ENCODE peak calls at places on chromosomes 1 and 21, in nine cellular contexts. O is uterus; X is tibial nerve; Q is Karpas-422; F is left ventricle myocardium inferior; W is CD4-positive, CD25-positive, alpha-beta regulatory T cell; I is effector memory CD4-positive, alpha-beta T cell; C is cardiac muscle cell; S is neuronal stem cell. N is an unnamed sample. For H3K4me1 and H3K27me3, the result is how much of the 10 kb centered on the place peaks cover.

GRCh38 chr1:230867903-230868735 is at the start of gene C1orf198:
- DNase-seq in X (peak), S (peak), O (peak), C (peak), Q (peak), I (peak), W (peak), F (peak), N (peak)

GRCh38 chr21:34280987-34281386 is 82.8 kb upstream of the KCNE2 start:
- DNase-seq in W (no peak), I (no peak), X (no peak), F (peak), O (peak), Q (no peak), S (no peak), C (no peak), N (no peak)

GRCh38 chr1:167984886-167985489 is 48.1 kb upstream of the MPC2 start:
- DNase-seq in C (no peak), Q (no peak), X (no peak), F (no peak), O (no peak), S (no peak), I (no peak), W (peak), N (no peak)

GRCh38 chr1:223652436-223652901 is 13.0 kb downstream of the CAPN8 start:
- DNase-seq in X (peak), C (no peak), Q (no peak), W (no peak), I (no peak), S (peak), F (no peak), O (no peak), N (no peak)

GRCh38 chr1:54582566-54583306 is 34.7 kb downstream of the ACOT11 start:
- DNase-seq in C (no peak), X (no peak), W (no peak), S (peak), Q (no peak), O (no peak), I (no peak), F (no peak), N (no peak)

GRCh38 chr1:161115132-161115711 is 2.6 kb downstream of the PFDN2 start:
- DNase-seq in C (no peak), F (no peak), X (no peak), I (no peak), O (no peak), W (peak), S (no peak), Q (no peak), N (no peak)

GRCh38 chr21:34967509-34968289 is 81.4 kb downstream of the RUNX1 start:
- DNase-seq in O (no peak), C (no peak), I (no peak), X (no peak), Q (no peak), S (no peak), W (peak), F (no peak), N (no peak)

GRCh38 chr1:100862591-100862990 is 32.1 kb downstream of the EXTL2 start:
- DNase-seq in W (no peak), C (no peak), X (no peak), O (no peak), F (no peak), Q (no peak), I (no peak), S (no peak), N (no peak)

GRCh38 chr1:94803517-94804441 is 16.4 kb upstream of the SLC44A3 start:
- DNase-seq in Q (no peak), X (peak), W (no peak), S (no peak), F (no peak), C (no peak), I (no peak), O (no peak), N (no peak)

GRCh38 chr1:78797108-78797781 is 147.6 kb downstream of the IFI44 start:
- DNase-seq in C (no peak), Q (no peak), S (no peak), F (no peak), X (no peak), W (no peak), I (no peak), O (no peak), N (no peak)

GRCh38 chr1:50214764-50215163 is 106.0 kb downstream of the ELAVL4 start:
- DNase-seq in X (no peak), S (no peak), Q (no peak), I (no peak), C (no peak), W (no peak), F (no peak), O (no peak), N (peak)

GRCh38 chr1:47688161-47688560 is 250.3 kb downstream of the FOXD2 start:
- DNase-seq in I (no peak), F (no peak), C (no peak), O (no peak), X (no peak), W (no peak), S (no peak), Q (no peak), N (no peak)

GRCh38 chr1:119279441-119280415 is 88.9 kb upstream of the HAO2 start:
- DNase-seq in X (no peak), Q (no peak), W (no peak), O (no peak), I (no peak), S (no peak), F (no peak), C (no peak), N (no peak)

GRCh38 chr1:66242646-66243547 is 291.1 kb upstream of the SGIP1 start:
- DNase-seq in F (peak), W (peak), O (peak), X (peak), C (peak), S (peak), Q (peak), I (peak), N (peak)

GRCh38 chr1:200353232-200353631 is 56.6 kb downstream of the ZNF281 start:
- DNase-seq in X (no peak), C (no peak), S (no peak), I (no peak), O (no peak), W (no peak), F (no peak), Q (no peak), N (no peak)

GRCh38 chr1:2443285-2444137 is 31.1 kb upstream of the PEX10 start:
- DNase-seq in Q (no peak), F (no peak), I (no peak), X (no peak), O (no peak), W (peak), S (no peak), C (peak), N (no peak)

GRCh38 chr1:37127254-37127748 is 93.0 kb upstream of the GRIK3 start:
- DNase-seq in S (no peak), C (no peak), F (no peak), X (no peak), W (no peak), I (no peak), O (no peak), Q (no peak), N (no peak)

GRCh38 chr21:34077888-34078287 is 4.5 kb downstream of the MRPS6 start:
- DNase-seq in S (no peak), O (no peak), W (no peak), F (no peak), Q (no peak), X (no peak), I (no peak), C (no peak), N (no peak)

GRCh38 chr1:20343149-20343936 is 52.7 kb downstream of the VWA5B1 start:
- DNase-seq in O (no peak), S (peak), W (peak), Q (peak), C (peak), F (peak), I (peak), X (no peak), N (no peak)

GRCh38 chr1:33295450-33296081 is 25.3 kb downstream of the A3GALT2 start:
- DNase-seq in I (peak), C (peak), Q (peak), F (peak), S (peak), W (peak), O (peak), X (peak), N (peak)

GRCh38 chr21:17679002-17679600 is 66.4 kb upstream of the BTG3 start:
- DNase-seq in C (peak), O (no peak), S (peak), F (no peak), X (no peak), W (peak), I (peak), Q (peak), N (no peak)

GRCh38 chr1:57235782-57236181 is 188.1 kb downstream of the DAB1 start:
- DNase-seq in Q (no peak), W (no peak), S (no peak), C (no peak), F (no peak), X (no peak), I (no peak), O (no peak), N (no peak)

GRCh38 chr1:229886636-229887035 is 180.4 kb upstream of the GALNT2 start:
- DNase-seq in Q (no peak), C (no peak), W (no peak), O (no peak), S (no peak), I (no peak), F (no peak), X (no peak), N (no peak)

GRCh38 chr1:36597514-36597913 is 114.8 kb upstream of the CSF3R start:
- DNase-seq in O (no peak), S (no peak), F (no peak), C (no peak), X (no peak), I (no peak), W (no peak), Q (no peak), N (no peak)

GRCh38 chr1:222539951-222540597 is 7.8 kb downstream of the HHIPL2 start:
- DNase-seq in I (no peak), F (no peak), W (no peak), S (no peak), O (no peak), C (no peak), Q (no peak), X (no peak), N (no peak)

GRCh38 chr1:2452583-2453315 is 23.3 kb upstream of the PLCH2 start:
- DNase-seq in C (no peak), O (no peak), Q (no peak), I (no peak), W (no peak), S (no peak), X (no peak), F (no peak), N (no peak)

GRCh38 chr1:13956386-13956785 is 256.4 kb downstream of the PRDM2 start:
- DNase-seq in O (no peak), Q (no peak), S (no peak), W (no peak), I (no peak), F (no peak), X (no peak), C (no peak), N (no peak)

GRCh38 chr1:193190096-193190744 is 3.8 kb upstream of the B3GALT2 start:
- DNase-seq in S (no peak), C (no peak), X (no peak), F (no peak), W (no peak), I (no peak), O (no peak), Q (no peak), N (no peak)

GRCh38 chr1:34322969-34323368 is 146.3 kb downstream of the C1orf94 start:
- DNase-seq in O (no peak), F (no peak), S (no peak), I (no peak), W (no peak), Q (no peak), C (no peak), X (no peak), N (no peak)

GRCh38 chr1:111202366-111202706 is 1.9 kb upstream of the DENND2D start:
- DNase-seq in O (no peak), Q (peak), I (no peak), W (no peak), S (no peak), X (no peak), F (no peak), C (no peak), N (no peak)

GRCh38 chr1:43034778-43035177 is 76.1 kb upstream of the SLC2A1 start:
- DNase-seq in I (no peak), O (no peak), Q (no peak), S (no peak), C (no peak), X (no peak), W (peak), F (no peak), N (no peak)

GRCh38 chr1:201543871-201544521 is 5.1 kb downstream of the NAV1 start:
- DNase-seq in I (no peak), F (no peak), X (no peak), Q (peak), C (no peak), O (no peak), W (no peak), S (no peak), N (no peak)

GRCh38 chr1:33435096-33435820 is 4.4 kb upstream of the PHC2 start:
- DNase-seq in Q (no peak), W (no peak), C (no peak), F (no peak), I (no peak), X (no peak), S (no peak), O (no peak), N (no peak)

GRCh38 chr1:60825593-60825992 is 256.8 kb upstream of the NFIA start:
- DNase-seq in F (no peak), X (no peak), W (peak), I (no peak), S (no peak), Q (peak), O (no peak), C (no peak), N (no peak)

GRCh38 chr1:22287273-22287672 is 144.4 kb upstream of the WNT4 start:
- DNase-seq in X (no peak), Q (no peak), C (no peak), O (no peak), W (no peak), S (no peak), F (no peak), I (no peak), N (no peak)

GRCh38 chr1:71086331-71086730 is 5.5 kb upstream of the ZRANB2 start:
- DNase-seq in C (no peak), S (no peak), F (no peak), W (no peak), O (no peak), Q (no peak), X (no peak), I (no peak), N (no peak)

GRCh38 chr1:27568247-27569087 is 35.5 kb downstream of the AHDC1 start:
- DNase-seq in I (peak), S (peak), Q (peak), W (peak), X (peak), F (peak), O (peak), C (peak), N (peak)

GRCh38 chr1:27567931-27568246 is 36.1 kb downstream of the AHDC1 start:
- DNase-seq in C (no peak), F (peak), Q (no peak), X (no peak), S (no peak), W (no peak), I (no peak), O (no peak), N (no peak)

GRCh38 chr1:27566462-27567182 is 37.3 kb downstream of the AHDC1 start:
- DNase-seq in S (peak), X (no peak), F (peak), I (no peak), W (no peak), O (peak), Q (no peak), C (no peak), N (no peak)

GRCh38 chr1:27569088-27569459 is 34.9 kb downstream of the AHDC1 start:
- DNase-seq in Q (no peak), C (no peak), W (no peak), S (no peak), O (no peak), F (no peak), I (no peak), X (no peak), N (no peak)

DNA sequence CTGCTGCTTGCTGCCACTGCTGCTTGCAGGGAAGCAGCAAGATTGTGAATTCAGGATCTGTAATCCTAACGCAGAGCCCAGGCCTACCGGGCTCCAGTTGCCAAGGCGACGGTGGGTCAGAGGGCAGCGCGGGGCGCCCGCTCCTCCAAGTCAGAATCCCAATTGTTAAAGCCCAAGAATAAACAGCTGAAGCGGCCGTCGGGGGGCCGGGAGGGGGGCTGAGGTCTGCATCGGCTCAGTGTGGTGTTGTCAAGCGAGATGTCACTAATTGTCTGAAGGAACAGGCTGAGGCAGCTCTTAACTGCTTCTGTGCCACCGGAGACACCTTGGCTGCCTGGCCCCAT is 36.8 kb downstream of the AHDC1 start:
- DNase-seq in O (peak), C (no peak), F (no peak), X (no peak), W (no peak), I (no peak), Q (no peak), S (peak), N (no peak)
- H3K4me1 ChIP-seq in O (half or more), C (half or more), F (half or more), X (half or more), W (under half), I (under half), Q (under half), S (half or more), N (half or more)

GRCh38 chr1:203223012-203223775 is 6.3 kb downstream of the CHIT1 start:
- DNase-seq in I (no peak), Q (no peak), S (no peak), C (no peak), F (no peak), X (no peak), W (no peak), O (no peak), N (no peak)

GRCh38 chr1:203228670-203229069 is 803 bp downstream of the CHIT1 start:
- DNase-seq in Q (no peak), X (no peak), C (no peak), O (no peak), F (no peak), I (no peak), S (no peak), W (no peak), N (no peak)

GRCh38 chr1:203229471-203230178 is at the start of gene CHIT1:
- DNase-seq in W (no peak), C (no peak), F (no peak), I (no peak), Q (no peak), S (no peak), X (no peak), O (no peak), N (no peak)

GRCh38 chr1:203227684-203228083 is 1.8 kb downstream of the CHIT1 start:
- DNase-seq in W (no peak), I (no peak), S (no peak), X (no peak), F (no peak), O (no peak), Q (no peak), C (no peak), N (no peak)

GRCh38 chr1:203225054-203225453 is 4.4 kb downstream of the CHIT1 start:
- DNase-seq in F (no peak), X (no peak), W (no peak), I (no peak), O (no peak), S (no peak), C (no peak), Q (no peak), N (no peak)
- H3K27me3 ChIP-seq in F (half or more), X (under half), W (under half), I (under half), O (under half), S (half or more), C (under half), Q (under half), N (under half)

GRCh38 chr1:25874209-25874608 is 1.3 kb downstream of the PAQR7 start:
- DNase-seq in C (no peak), W (no peak), X (no peak), Q (no peak), I (no peak), F (no peak), O (no peak), S (no peak), N (no peak)
- H3K4me3 ChIP-seq in C (no peak), W (no peak), X (peak), Q (peak), I (no peak), F (peak), O (no peak), S (peak), N (peak)

GRCh38 chr1:39147099-39148025 is 57.1 kb upstream of the MACF1 start:
- DNase-seq in I (no peak), Q (no peak), C (no peak), X (no peak), S (no peak), W (no peak), O (no peak), F (no peak), N (no peak)

GRCh38 chr1:39146681-39147080 is 57.8 kb upstream of the MACF1 start:
- DNase-seq in Q (no peak), O (no peak), F (no peak), C (no peak), S (no peak), X (no peak), W (no peak), I (no peak), N (no peak)

GRCh38 chr1:39142394-39143060 is 62.0 kb upstream of the MACF1 start:
- DNase-seq in W (no peak), Q (no peak), X (no peak), S (peak), F (no peak), I (no peak), C (no peak), O (no peak), N (peak)

GRCh38 chr1:39145651-39145970 is 58.9 kb upstream of the MACF1 start:
- DNase-seq in F (no peak), I (no peak), S (no peak), C (no peak), Q (no peak), O (no peak), W (no peak), X (no peak), N (no peak)

DNA sequence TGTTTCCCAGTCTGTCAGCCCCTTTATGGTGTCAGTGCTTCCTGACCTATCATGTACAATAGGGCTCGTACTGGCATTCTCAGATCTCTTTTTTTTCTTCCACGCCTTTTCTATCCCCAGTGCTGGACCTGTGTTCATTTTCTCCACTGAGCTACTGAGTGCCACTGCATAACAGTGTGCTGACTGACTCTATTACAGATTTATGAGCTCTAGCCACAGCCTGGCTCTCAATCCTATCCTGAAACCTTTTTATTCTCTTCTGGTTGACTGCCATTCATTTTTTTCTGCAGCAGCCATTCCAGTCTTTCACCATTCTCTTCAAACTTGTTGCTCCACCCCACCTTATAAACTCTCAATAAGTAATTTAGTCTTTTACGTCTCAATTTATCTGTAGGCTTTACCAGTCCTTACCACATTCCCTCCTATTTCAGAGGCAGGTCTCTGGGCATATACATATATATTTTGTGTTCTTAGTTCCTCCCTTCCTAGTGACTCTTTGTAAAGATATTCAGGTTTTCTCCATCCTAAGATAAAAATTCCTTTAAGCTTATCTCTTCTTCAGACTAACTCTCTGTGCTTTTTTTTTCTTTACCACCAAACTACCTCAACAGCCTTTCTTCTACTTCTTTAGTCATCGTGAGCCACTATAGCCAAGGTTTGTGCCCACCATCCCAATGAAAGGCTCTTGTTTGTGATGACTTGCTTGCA is 59.4 kb upstream of the MACF1 start:
- DNase-seq in F (no peak), S (no peak), C (no peak), W (no peak), I (no peak), O (no peak), X (no peak), Q (no peak), N (no peak)
- H3K4me1 ChIP-seq in F (half or more), S (under half), C (under half), W (under half), I (under half), O (under half), X (under half), Q (under half), N (half or more)

GRCh38 chr1:40423951-40424618 is 26.2 kb upstream of the ZFP69B start:
- DNase-seq in W (no peak), Q (no peak), C (no peak), X (no peak), I (no peak), F (no peak), O (no peak), S (no peak), N (no peak)
- H3K27me3 ChIP-seq in W (under half), Q (under half), C (under half), X (under half), I (under half), F (under half), O (under half), S (under half), N (under half)

GRCh38 chr1:29649375-29650040 is 413.2 kb downstream of the PTPRU start:
- DNase-seq in O (no peak), Q (no peak), C (no peak), F (no peak), X (no peak), I (no peak), S (no peak), W (no peak), N (no peak)
- H3K4me3 ChIP-seq in O (no peak), Q (no peak), C (no peak), F (no peak), X (no peak), I (no peak), S (no peak), W (no peak), N (no peak)

GRCh38 chr1:28893403-28894102 is 20.8 kb upstream of the EPB41 start:
- DNase-seq in C (no peak), I (no peak), O (no peak), W (peak), S (no peak), Q (peak), F (no peak), X (no peak), N (no peak)
- H3K4me1 ChIP-seq in C (under half), I (under half), O (under half), W (under half), S (under half), Q (under half), F (under half), X (under half), N (under half)

N was measured in left lung.